ENCODE peak calls at places on chromosomes 6 and 20, in ten cellular contexts. X is Panc1, S is suprapubic skin, F is HCT116, Q is prostate gland, W is sigmoid colon, H is K562, A is HepG2, K is SK-N-SH, J is spleen. C is an unnamed sample. For H3K4me1, the result is how much of the 10 kb centered on the place peaks cover.

GRCh38 chr20:63706027-63706695 is 1.6 kb downstream of the ARFRP1 start:
- DNase-seq in X (no peak), S (peak), F (no peak), Q (no peak), W (peak), H (peak), A (no peak), K (no peak), J (peak), C (no peak)

GRCh38 chr20:44456611-44457010 is 19.1 kb upstream of the TTPAL start:
- DNase-seq in X (no peak), S (no peak), F (no peak), Q (no peak), W (no peak), H (no peak), A (no peak), K (no peak), J (no peak), C (no peak)

GRCh38 chr6:35461270-35461669 is 6.9 kb upstream of the RPL10A start:
- DNase-seq in X (no peak), S (no peak), F (no peak), Q (peak), W (no peak), H (no peak), A (no peak), K (no peak), J (no peak), C (no peak)

GRCh38 chr6:151445482-151445881 is 6.4 kb downstream of the RMND1 start:
- DNase-seq in X (no peak), S (no peak), F (no peak), Q (no peak), W (no peak), H (no peak), A (no peak), K (no peak), J (no peak), C (no peak)

GRCh38 chr6:80214436-80215022 is 108.1 kb downstream of the BCKDHB start:
- DNase-seq in X (peak), S (no peak), F (peak), Q (peak), W (no peak), H (peak), A (peak), K (peak), J (no peak), C (no peak)

GRCh38 chr20:2301164-2301622 is 5.4 kb downstream of the TGM3 start:
- DNase-seq in X (no peak), S (no peak), F (no peak), Q (no peak), W (peak), H (peak), A (peak), K (no peak), J (peak), C (no peak)

GRCh38 chr6:6772751-6773150 is 184.2 kb downstream of the LY86 start:
- DNase-seq in X (no peak), S (no peak), F (no peak), Q (no peak), W (no peak), H (no peak), A (no peak), K (no peak), J (no peak), C (no peak)

GRCh38 chr20:36745234-36745926 is 510 bp downstream of the NDRG3 start:
- DNase-seq in X (no peak), S (peak), F (no peak), Q (peak), W (peak), H (no peak), A (peak), K (no peak), J (no peak), C (no peak)

GRCh38 chr6:48111143-48111506 is at the start of gene PTCHD4:
- DNase-seq in X (no peak), S (no peak), F (peak), Q (peak), W (no peak), H (no peak), A (peak), K (peak), J (no peak), C (no peak)

GRCh38 chr6:27311806-27312145 is 297 bp downstream of the POM121L2 start:
- DNase-seq in X (no peak), S (no peak), F (no peak), Q (no peak), W (no peak), H (no peak), A (no peak), K (no peak), J (no peak), C (no peak)

GRCh38 chr6:119035459-119035858 is 43.0 kb downstream of the FAM184A start:
- DNase-seq in X (no peak), S (no peak), F (no peak), Q (no peak), W (no peak), H (peak), A (no peak), K (no peak), J (no peak), C (no peak)

GRCh38 chr6:142737368-142738060 is 207.5 kb downstream of the HIVEP2 start:
- DNase-seq in X (no peak), S (no peak), F (peak), Q (no peak), W (no peak), H (no peak), A (no peak), K (no peak), J (no peak), C (no peak)

GRCh38 chr20:59988141-59988540 is 29.9 kb downstream of the CDH26 start:
- DNase-seq in X (peak), S (no peak), F (peak), Q (no peak), W (no peak), H (no peak), A (no peak), K (no peak), J (no peak), C (peak)

GRCh38 chr6:135581211-135581610 is 83.7 kb upstream of the AHI1 start:
- DNase-seq in X (no peak), S (no peak), F (no peak), Q (no peak), W (no peak), H (no peak), A (no peak), K (no peak), J (no peak), C (no peak)

GRCh38 chr6:20879526-20879925 is 345.3 kb downstream of the CDKAL1 start:
- DNase-seq in X (no peak), S (no peak), F (no peak), Q (no peak), W (no peak), H (no peak), A (peak), K (no peak), J (no peak), C (no peak)

GRCh38 chr6:11538049-11538798 is 675 bp downstream of the TMEM170B start:
- DNase-seq in X (no peak), S (peak), F (no peak), Q (peak), W (peak), H (peak), A (no peak), K (peak), J (peak), C (peak)

GRCh38 chr20:58651823-58652605 is 931 bp downstream of the STX16 start:
- DNase-seq in X (peak), S (no peak), F (no peak), Q (peak), W (peak), H (peak), A (peak), K (peak), J (peak), C (no peak)

GRCh38 chr6:68572525-68572924 is 62.6 kb upstream of the ADGRB3 start:
- DNase-seq in X (peak), S (no peak), F (no peak), Q (no peak), W (no peak), H (peak), A (peak), K (peak), J (no peak), C (no peak)

GRCh38 chr20:17965042-17965697 is 3.4 kb downstream of the SNX5 start:
- DNase-seq in X (no peak), S (no peak), F (no peak), Q (no peak), W (no peak), H (no peak), A (peak), K (no peak), J (peak), C (no peak)

GRCh38 chr6:3414704-3415453 is 42.0 kb downstream of the SLC22A23 start:
- DNase-seq in X (no peak), S (no peak), F (no peak), Q (no peak), W (peak), H (peak), A (peak), K (no peak), J (no peak), C (no peak)

GRCh38 chr20:48921883-48922867 is 664 bp downstream of the ARFGEF2 start:
- DNase-seq in X (no peak), S (peak), F (no peak), Q (peak), W (no peak), H (peak), A (peak), K (peak), J (peak), C (peak)

GRCh38 chr20:4371623-4372246 is 350.0 kb upstream of the PRND start:
- DNase-seq in X (no peak), S (no peak), F (no peak), Q (no peak), W (no peak), H (no peak), A (no peak), K (no peak), J (no peak), C (no peak)

GRCh38 chr20:58131581-58132142 is 96.8 kb downstream of the ANKRD60 start:
- DNase-seq in X (no peak), S (peak), F (peak), Q (no peak), W (peak), H (no peak), A (peak), K (no peak), J (no peak), C (peak)

GRCh38 chr6:41424370-41425058 is 89.1 kb downstream of the NCR2 start:
- DNase-seq in X (peak), S (peak), F (peak), Q (peak), W (peak), H (peak), A (peak), K (peak), J (peak), C (peak)

GRCh38 chr6:103769431-103769830 is 1090.3 kb downstream of the HACE1 start:
- DNase-seq in X (no peak), S (no peak), F (no peak), Q (no peak), W (no peak), H (no peak), A (no peak), K (no peak), J (no peak), C (no peak)

GRCh38 chr6:99592900-99593299 is 13.7 kb upstream of the PRDM13 start:
- DNase-seq in X (no peak), S (no peak), F (no peak), Q (no peak), W (no peak), H (no peak), A (no peak), K (no peak), J (no peak), C (no peak)

GRCh38 chr20:45206746-45207145 is at the start of gene SEMG1:
- DNase-seq in X (no peak), S (no peak), F (no peak), Q (no peak), W (no peak), H (no peak), A (no peak), K (no peak), J (no peak), C (no peak)

GRCh38 chr6:6610031-6610591 is 21.6 kb downstream of the LY86 start:
- DNase-seq in X (no peak), S (no peak), F (no peak), Q (no peak), W (no peak), H (no peak), A (no peak), K (no peak), J (peak), C (no peak)

GRCh38 chr20:13915244-13915643 is 75.2 kb downstream of the SEL1L2 start:
- DNase-seq in X (no peak), S (no peak), F (no peak), Q (no peak), W (no peak), H (no peak), A (peak), K (no peak), J (no peak), C (no peak)

GRCh38 chr6:85127179-85127498 is 322.7 kb upstream of the NT5E start:
- DNase-seq in X (no peak), S (no peak), F (no peak), Q (no peak), W (no peak), H (no peak), A (no peak), K (no peak), J (no peak), C (no peak)

GRCh38 chr6:107506145-107506544 is 16.2 kb downstream of the SOBP start:
- DNase-seq in X (no peak), S (no peak), F (no peak), Q (no peak), W (no peak), H (no peak), A (peak), K (no peak), J (no peak), C (no peak)

GRCh38 chr20:1815502-1816085 is 79.6 kb upstream of the SIRPA start:
- DNase-seq in X (no peak), S (no peak), F (no peak), Q (no peak), W (no peak), H (no peak), A (no peak), K (no peak), J (no peak), C (no peak)

GRCh38 chr6:20408851-20409250 is 7.2 kb downstream of the E2F3 start:
- DNase-seq in X (no peak), S (no peak), F (no peak), Q (no peak), W (no peak), H (no peak), A (no peak), K (no peak), J (no peak), C (no peak)

GRCh38 chr6:16767765-16768514 is 6.7 kb upstream of the ATXN1 start:
- DNase-seq in X (no peak), S (no peak), F (no peak), Q (no peak), W (no peak), H (no peak), A (no peak), K (no peak), J (no peak), C (no peak)

GRCh38 chr6:108966855-108967755 is 118.9 kb downstream of the ARMC2 start:
- DNase-seq in X (no peak), S (no peak), F (peak), Q (no peak), W (no peak), H (no peak), A (peak), K (peak), J (peak), C (peak)

GRCh38 chr20:16125810-16126209 is 447.4 kb downstream of the KIF16B start:
- DNase-seq in X (no peak), S (no peak), F (no peak), Q (peak), W (no peak), H (no peak), A (no peak), K (no peak), J (no peak), C (no peak)

GRCh38 chr6:64252256-64252655 is 616.7 kb downstream of the PHF3 start:
- DNase-seq in X (no peak), S (no peak), F (no peak), Q (no peak), W (no peak), H (no peak), A (no peak), K (no peak), J (no peak), C (no peak)

GRCh38 chr6:5366941-5367340 is 105.6 kb downstream of the FARS2 start:
- DNase-seq in X (no peak), S (no peak), F (no peak), Q (no peak), W (no peak), H (no peak), A (no peak), K (no peak), J (no peak), C (no peak)
- H3K27ac ChIP-seq in X (no peak), S (no peak), F (no peak), Q (no peak), W (no peak), H (no peak), A (no peak), K (no peak), J (no peak), C (no peak)

GRCh38 chr20:34069341-34070078 is 42.5 kb downstream of the EIF2S2 start:
- DNase-seq in X (peak), S (peak), F (peak), Q (peak), W (peak), H (peak), A (peak), K (peak), J (no peak), C (peak)
- H3K4me1 ChIP-seq in X (under half), S (under half), F (under half), Q (under half), W (under half), H (under half), A (under half), K (under half), J (under half), C (under half)

DNA sequence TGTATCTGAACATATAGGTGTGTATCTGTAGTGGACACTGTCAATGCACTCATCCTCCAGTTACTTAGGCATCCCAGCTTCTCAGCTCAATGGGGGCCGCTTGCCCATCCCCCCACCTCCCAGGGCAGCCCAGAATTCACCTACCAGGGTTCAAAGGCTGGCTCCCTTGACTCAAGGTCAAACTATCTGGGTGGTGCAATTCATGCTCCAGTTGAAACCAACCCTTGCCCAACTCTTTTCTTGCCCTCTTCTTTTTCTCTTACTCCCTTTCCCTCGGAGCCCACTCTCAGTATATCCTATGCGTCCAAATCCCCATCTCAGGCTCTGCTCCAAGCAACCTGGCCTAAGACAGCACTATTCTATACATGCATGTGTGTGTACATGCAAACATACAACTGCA is 127.4 kb downstream of the BCAS1 start:
- DNase-seq in X (no peak), S (no peak), F (no peak), Q (no peak), W (no peak), H (no peak), A (peak), K (no peak), J (no peak), C (no peak)
- TF ChIP-seq POLR2AphosphoS5 in X (no peak), S (no peak), F (no peak), Q (no peak), W (no peak), H (no peak), A (no peak), K (no peak), J (no peak), C (no peak)

GRCh38 chr20:61646453-61646852 is 394.4 kb downstream of the CDH4 start:
- DNase-seq in X (no peak), S (no peak), F (no peak), Q (no peak), W (no peak), H (no peak), A (no peak), K (no peak), J (no peak), C (no peak)

GRCh38 chr20:61646986-61647385 is 394.9 kb downstream of the CDH4 start:
- DNase-seq in X (no peak), S (no peak), F (no peak), Q (no peak), W (no peak), H (no peak), A (no peak), K (no peak), J (no peak), C (no peak)

GRCh38 chr20:61640846-61641245 is 388.8 kb downstream of the CDH4 start:
- DNase-seq in X (no peak), S (no peak), F (no peak), Q (no peak), W (no peak), H (no peak), A (no peak), K (no peak), J (no peak), C (no peak)

GRCh38 chr20:61644387-61645076 is 392.5 kb downstream of the CDH4 start:
- DNase-seq in X (no peak), S (no peak), F (no peak), Q (no peak), W (no peak), H (no peak), A (no peak), K (no peak), J (no peak), C (no peak)

GRCh38 chr20:61643631-61644386 is 391.7 kb downstream of the CDH4 start:
- DNase-seq in X (no peak), S (no peak), F (no peak), Q (no peak), W (no peak), H (no peak), A (no peak), K (no peak), J (no peak), C (no peak)
- H3K27ac ChIP-seq in X (no peak), S (no peak), F (no peak), Q (no peak), W (no peak), H (no peak), A (no peak), K (no peak), J (no peak), C (no peak)

GRCh38 chr6:159037746-159038290 is 7.0 kb downstream of the TAGAP start:
- DNase-seq in X (no peak), S (no peak), F (no peak), Q (no peak), W (no peak), H (no peak), A (no peak), K (no peak), J (no peak), C (no peak)

GRCh38 chr6:159039885-159040258 is 4.9 kb downstream of the TAGAP start:
- DNase-seq in X (no peak), S (no peak), F (no peak), Q (no peak), W (no peak), H (no peak), A (no peak), K (no peak), J (no peak), C (no peak)

GRCh38 chr6:159036673-159037072 is 8.1 kb downstream of the TAGAP start:
- DNase-seq in X (no peak), S (no peak), F (no peak), Q (no peak), W (no peak), H (no peak), A (no peak), K (no peak), J (no peak), C (no peak)

GRCh38 chr6:159041181-159041580 is 3.6 kb downstream of the TAGAP start:
- DNase-seq in X (no peak), S (no peak), F (no peak), Q (no peak), W (no peak), H (no peak), A (no peak), K (no peak), J (no peak), C (no peak)

DNA sequence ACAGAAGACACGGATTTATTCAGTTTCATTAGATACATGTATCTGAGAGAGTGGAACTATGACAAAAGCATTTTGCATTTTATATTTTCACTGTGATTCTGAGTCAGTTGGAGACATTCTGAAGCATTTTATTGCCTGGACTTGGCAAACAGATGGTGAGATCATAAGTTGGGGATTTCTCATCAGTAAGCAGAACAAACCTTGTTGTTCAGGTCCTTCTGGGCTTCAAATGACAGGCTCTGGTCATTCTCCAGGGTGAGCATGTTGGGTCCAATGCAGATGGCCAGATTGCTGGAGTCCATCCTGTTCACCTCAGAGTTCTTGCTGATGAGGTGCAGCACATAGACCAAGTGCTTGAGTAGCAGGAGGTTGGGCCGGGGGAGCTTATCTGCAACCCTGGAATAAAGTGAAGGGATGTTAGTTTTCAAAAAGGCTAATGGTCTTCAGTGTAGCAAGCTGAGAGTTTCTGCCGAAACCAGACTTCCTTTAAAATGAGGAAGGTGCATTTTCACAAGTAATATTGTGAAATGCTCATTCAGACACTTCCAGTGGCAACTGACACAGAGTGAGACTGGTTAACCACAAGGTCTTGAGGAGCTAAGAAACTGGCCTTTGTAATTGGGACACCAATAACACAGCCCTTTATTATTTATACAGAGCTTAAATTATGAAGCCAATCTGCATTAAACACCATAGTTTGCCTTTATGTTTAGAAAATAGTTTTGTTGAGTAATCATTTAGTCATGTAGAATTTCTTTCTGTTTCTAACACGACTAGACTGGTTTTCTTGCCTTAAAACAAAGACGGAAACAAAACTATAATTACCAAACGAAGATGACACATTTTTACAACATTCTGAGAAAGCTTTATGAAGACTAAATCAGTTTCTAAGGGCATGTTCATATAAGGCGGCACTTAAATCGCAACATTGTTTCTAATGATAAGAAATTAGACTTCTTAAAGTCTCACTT is 5.6 kb downstream of the TAGAP start:
- DNase-seq in X (no peak), S (no peak), F (no peak), Q (no peak), W (no peak), H (no peak), A (no peak), K (no peak), J (no peak), C (no peak)
- H3K4me1 ChIP-seq in X (under half), S (under half), F (under half), Q (under half), W (under half), H (under half), A (under half), K (under half), J (half or more), C (under half)